ENCODE peak calls at places on chromosomes 5 and 9, in four cellular contexts. A is SK-N-SH, M is K562, P is GM12878. B is an unnamed sample.

GRCh38 chr9:95808001-95808400 is 67.5 kb upstream of the ERCC6L2 start:
- DNase-seq in P (no peak), A (no peak), M (no peak), B (no peak)

GRCh38 chr5:126531543-126532120 is 63.4 kb downstream of the ALDH7A1 start:
- DNase-seq in A (peak), M (no peak), P (no peak), B (no peak)

GRCh38 chr9:77417570-77417969 is 230.6 kb downstream of the GNA14 start:
- DNase-seq in A (no peak), P (no peak), M (no peak), B (no peak)

GRCh38 chr9:86649913-86650312 is 295.7 kb upstream of the TUT7 start:
- DNase-seq in A (no peak), P (no peak), M (no peak), B (no peak)

GRCh38 chr5:157670662-157671591 is at the start of gene C5orf52:
- DNase-seq in M (no peak), A (peak), P (peak), B (peak)

GRCh38 chr5:26663500-26663899 is 374.9 kb downstream of the CDH9 start:
- DNase-seq in M (no peak), P (no peak), A (no peak), B (no peak)

GRCh38 chr9:751137-752051 is 90.1 kb upstream of the DMRT1 start:
- DNase-seq in M (no peak), A (no peak), P (no peak), B (no peak)

GRCh38 chr5:159038907-159039306 is 60.8 kb downstream of the EBF1 start:
- DNase-seq in A (no peak), M (no peak), P (no peak), B (no peak)

GRCh38 chr5:96934291-96934694 is 1.6 kb upstream of the LNPEP start:
- DNase-seq in M (no peak), P (no peak), A (no peak), B (no peak)

GRCh38 chr5:168585119-168585912 is 6.1 kb upstream of the PANK3 start:
- DNase-seq in M (no peak), P (peak), A (peak), B (no peak)

GRCh38 chr9:77820293-77820954 is 172.3 kb upstream of the GNA14 start:
- DNase-seq in A (no peak), P (no peak), M (peak), B (no peak)

GRCh38 chr5:136016945-136017530 is 11.8 kb upstream of the TGFBI start:
- DNase-seq in P (no peak), A (no peak), M (no peak), B (no peak)

DNA sequence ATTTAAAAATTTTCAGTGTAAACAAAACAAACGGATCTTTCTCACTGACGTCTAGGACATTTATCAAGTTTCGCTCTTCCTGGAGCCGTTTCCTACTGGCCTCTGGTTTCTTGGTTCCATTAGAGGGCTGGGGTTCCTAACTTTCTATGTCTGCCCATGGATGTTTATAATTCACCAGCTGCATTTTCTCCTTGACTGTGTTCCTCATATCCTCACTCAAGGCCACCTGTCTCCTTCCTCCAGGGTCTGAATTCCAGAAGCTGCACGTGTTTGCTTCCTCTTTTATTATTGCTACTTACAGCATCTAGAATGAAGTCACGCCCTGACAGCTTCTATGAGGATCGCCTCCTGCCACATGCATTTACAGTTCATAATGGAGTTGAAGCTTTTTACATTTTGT is 74.1 kb upstream of the BASP1 start:
- DNase-seq in P (no peak), A (no peak), M (no peak), B (no peak)
- TF ChIP-seq USF1 in P (no peak), A (no peak), M (no peak), B (no peak)

GRCh38 chr9:94668424-94668916 is 29.2 kb upstream of the FBP1 start:
- DNase-seq in M (no peak), P (no peak), A (no peak), B (no peak)
- TF ChIP-seq USF1 in M (no peak), P (no peak), A (no peak), B (no peak)

DNA sequence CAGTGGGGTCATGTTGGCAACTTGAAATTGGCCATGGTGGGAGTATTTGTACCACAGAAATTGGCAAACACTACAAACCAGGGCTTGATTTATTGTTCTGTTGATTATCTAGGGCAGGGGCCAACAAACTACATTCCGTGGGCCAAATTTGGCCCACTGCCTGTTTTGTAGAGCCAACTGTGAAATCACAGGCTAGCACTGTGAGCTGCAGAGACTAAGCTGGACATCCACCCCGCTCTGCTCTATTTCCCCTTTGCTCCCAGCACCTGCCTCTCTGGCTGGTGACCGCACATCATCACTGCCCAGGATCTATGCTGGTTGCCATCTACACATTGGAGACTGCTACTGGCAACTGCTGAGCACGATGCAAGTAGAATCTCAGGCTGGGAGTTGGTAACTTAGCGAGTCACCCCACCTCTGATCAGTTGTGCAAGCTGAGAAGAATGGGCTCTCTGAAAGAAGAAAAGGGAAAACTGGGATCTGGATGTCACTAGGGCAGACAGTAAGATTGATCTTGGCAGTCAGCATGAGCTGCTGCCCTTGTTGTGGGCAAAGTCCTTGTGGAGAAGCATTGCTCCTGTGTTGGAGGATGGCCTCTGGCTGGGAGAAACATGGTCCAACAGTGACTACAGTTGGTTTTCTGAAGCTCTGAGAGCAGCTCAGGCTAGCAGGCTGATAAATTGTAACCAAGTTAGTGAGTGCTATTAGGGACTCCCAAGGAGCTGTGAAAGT is 144.7 kb upstream of the RAD23B start:
- DNase-seq in A (no peak), M (no peak), P (no peak), B (no peak)
- TF ChIP-seq USF1 in A (no peak), M (no peak), P (no peak), B (no peak)

DNA sequence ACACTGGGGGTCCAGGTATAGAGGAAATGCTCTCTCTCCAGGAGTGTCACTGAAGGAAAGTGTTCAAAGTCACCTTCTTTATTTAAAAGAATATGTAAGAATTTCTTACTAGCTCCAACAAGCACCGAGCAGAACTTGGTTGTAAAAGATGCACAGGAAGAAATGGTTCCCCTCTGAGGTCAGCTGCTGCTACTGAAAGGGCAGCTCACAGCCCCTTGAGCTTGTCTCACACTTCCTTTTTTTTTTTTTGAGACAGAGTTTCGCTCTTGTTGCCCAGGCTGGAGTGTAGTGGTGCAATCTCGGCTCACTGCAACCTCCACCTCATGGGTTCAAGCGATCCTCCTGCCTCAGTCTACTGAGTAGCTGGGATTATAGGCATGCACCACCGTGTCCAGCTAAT is 77.2 kb downstream of the PRRT1B start:
- DNase-seq in A (no peak), P (peak), M (no peak), B (no peak)
- TF ChIP-seq USF1 in A (no peak), P (no peak), M (no peak), B (no peak)

DNA sequence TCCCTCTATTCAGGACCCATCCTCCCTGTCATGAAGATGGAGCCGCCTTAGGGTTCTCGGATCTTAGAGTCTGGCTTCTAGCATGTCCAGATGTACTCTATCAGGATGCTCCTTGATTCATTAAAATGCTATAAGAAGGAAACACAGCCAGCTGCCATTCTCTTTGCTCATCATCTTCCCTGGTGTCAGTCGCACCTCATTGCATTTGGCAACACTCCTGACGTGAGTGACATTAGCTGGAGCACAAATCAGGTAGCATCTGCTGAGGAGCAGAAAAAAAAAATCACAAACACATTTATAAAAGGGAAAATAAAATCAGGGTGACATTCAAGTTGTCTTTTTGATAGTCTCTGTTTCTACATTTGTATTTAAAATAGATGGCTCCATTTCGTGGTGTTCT is 226.1 kb upstream of the NMUR2 start:
- DNase-seq in M (no peak), P (no peak), A (no peak), B (no peak)
- TF ChIP-seq USF1 in M (no peak), P (no peak), A (no peak), B (no peak)

GRCh38 chr9:16884952-16885513 is 14.6 kb upstream of the BNC2 start:
- DNase-seq in A (peak), M (no peak), P (no peak), B (no peak)
- TF ChIP-seq USF1 in A (no peak), M (no peak), P (no peak), B (no peak)

DNA sequence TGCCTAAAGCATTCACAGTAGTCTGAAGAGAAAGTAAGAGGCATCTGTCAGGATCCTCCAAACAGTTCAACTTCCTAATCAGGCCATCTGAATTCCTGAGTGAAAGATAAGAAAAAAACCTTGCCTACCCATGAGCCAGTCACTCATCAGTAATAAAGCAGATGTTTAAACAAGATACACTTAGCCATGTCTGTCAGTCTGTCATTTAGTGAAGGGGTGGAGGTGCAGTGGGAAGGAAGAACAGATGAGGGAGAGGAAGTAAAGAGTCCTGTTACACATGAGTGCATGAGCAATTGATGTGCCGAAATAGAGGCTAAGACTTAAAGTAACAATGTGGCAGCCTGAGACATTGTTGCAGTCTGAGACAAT is 29.9 kb upstream of the DMRTA1 start:
- DNase-seq in A (no peak), M (no peak), P (no peak), B (no peak)
- TF ChIP-seq USF1 in A (no peak), M (no peak), P (no peak), B (no peak)

GRCh38 chr9:71783120-71783523 is 14.8 kb upstream of the CEMIP2 start:
- DNase-seq in P (no peak), M (no peak), A (no peak), B (no peak)
- TF ChIP-seq USF1 in P (no peak), M (no peak), A (no peak), B (no peak)

B was measured in WTC11.